ENCODE peak calls at places on chromosomes 2 and 18, in six cellular contexts. N is left cardiac atrium, B is GM10248, L is T-cell, W is astrocyte of the spinal cord, S is NCI-H1417. V is an unnamed sample.

GRCh38 chr2:239704737-239705136 is 303.9 kb upstream of the HDAC4 start:
- DNase-seq in N (no peak), B (no peak), L (no peak), W (no peak), S (no peak), V (no peak)

GRCh38 chr18:65753520-65753919 is 2.7 kb downstream of the CDH7 start:
- DNase-seq in N (no peak), B (no peak), L (no peak), W (peak), S (peak), V (no peak)

GRCh38 chr2:239206851-239207250 is 194.0 kb downstream of the HDAC4 start:
- DNase-seq in N (no peak), B (no peak), L (no peak), W (no peak), S (no peak), V (no peak)

GRCh38 chr2:49045083-49045482 is 109.2 kb downstream of the FSHR start:
- DNase-seq in N (no peak), B (no peak), L (no peak), W (no peak), S (peak), V (no peak)

GRCh38 chr2:75787532-75788132 is 76.9 kb upstream of the GCFC2 start:
- DNase-seq in N (no peak), B (peak), L (no peak), W (peak), S (peak), V (peak)

GRCh38 chr18:79875931-79876461 is 75.5 kb downstream of the SLC66A2 start:
- DNase-seq in N (no peak), B (no peak), L (no peak), W (no peak), S (no peak), V (no peak)

GRCh38 chr18:63472380-63472779 is 4.4 kb upstream of the SERPINB5 start:
- DNase-seq in N (no peak), B (no peak), L (no peak), W (no peak), S (no peak), V (no peak)

GRCh38 chr2:207180741-207181140 is 15.0 kb upstream of the KLF7 start:
- DNase-seq in N (no peak), B (no peak), L (no peak), W (peak), S (no peak), V (peak)

GRCh38 chr2:42801388-42801787 is 9.0 kb upstream of the HAAO start:
- DNase-seq in N (no peak), B (no peak), L (no peak), W (no peak), S (no peak), V (peak)

GRCh38 chr2:208025037-208025813 is at the start of gene PLEKHM3:
- DNase-seq in N (peak), B (peak), L (peak), W (peak), S (peak), V (peak)

GRCh38 chr2:80351229-80351628 is 46.7 kb upstream of the LRRTM1 start:
- DNase-seq in N (no peak), B (no peak), L (no peak), W (no peak), S (no peak), V (no peak)

GRCh38 chr2:47250576-47251403 is 95.7 kb upstream of the STPG4 start:
- DNase-seq in N (no peak), B (no peak), L (no peak), W (no peak), S (peak), V (no peak)

GRCh38 chr18:3525870-3526420 is 76.0 kb downstream of the TGIF1 start:
- DNase-seq in N (no peak), B (peak), L (peak), W (peak), S (no peak), V (peak)

GRCh38 chr18:23864620-23865019 is 149.9 kb upstream of the TTC39C start:
- DNase-seq in N (no peak), B (no peak), L (peak), W (no peak), S (no peak), V (no peak)

GRCh38 chr2:46770622-46771021 is 145.0 kb downstream of the MCFD2 start:
- DNase-seq in N (no peak), B (no peak), L (no peak), W (peak), S (no peak), V (no peak)

GRCh38 chr18:23593720-23594119 is 7.4 kb upstream of the NPC1 start:
- DNase-seq in N (no peak), B (no peak), L (no peak), W (peak), S (no peak), V (peak)

GRCh38 chr2:83594261-83594660 is 864.8 kb downstream of the SUCLG1 start:
- DNase-seq in N (no peak), B (no peak), L (no peak), W (no peak), S (no peak), V (no peak)

GRCh38 chr2:120831891-120832290 is 96.2 kb downstream of the GLI2 start:
- DNase-seq in N (no peak), B (no peak), L (no peak), W (no peak), S (no peak), V (no peak)

GRCh38 chr2:43024515-43024962 is 201.9 kb downstream of the ZFP36L2 start:
- DNase-seq in N (peak), B (peak), L (no peak), W (peak), S (peak), V (no peak)

GRCh38 chr2:144505245-144505801 is 14.6 kb downstream of the ZEB2 start:
- DNase-seq in N (no peak), B (no peak), L (peak), W (peak), S (no peak), V (peak)

GRCh38 chr2:222296311-222296736 is 2.5 kb downstream of the PAX3 start:
- DNase-seq in N (no peak), B (no peak), L (no peak), W (peak), S (no peak), V (no peak)

GRCh38 chr2:52880872-52881271 is 886.7 kb upstream of the CHAC2 start:
- DNase-seq in N (no peak), B (no peak), L (no peak), W (no peak), S (no peak), V (no peak)

GRCh38 chr2:26048791-26049190 is 14.9 kb downstream of the RAB10 start:
- DNase-seq in N (no peak), B (no peak), L (no peak), W (no peak), S (no peak), V (no peak)

GRCh38 chr2:113298176-113298575 is 19.5 kb upstream of the PAX8 start:
- DNase-seq in N (no peak), B (no peak), L (no peak), W (no peak), S (no peak), V (peak)